ENCODE peak calls at places on chromosomes 7 and 10, in four cellular contexts. G is H1, R is H9, T is IMR-90. N is an unnamed sample.

GRCh38 chr10:29712108-29712507 is 77.3 kb upstream of the SVIL start:
- DNase-seq in T (peak; percentile 71), G (no peak), R (peak; percentile 71), N (peak; percentile 74)

GRCh38 chr10:29131952-29132820 is 156.7 kb upstream of the LYZL1 start:
- DNase-seq in R (no peak), G (no peak), T (peak; percentile 19), N (no peak)

GRCh38 chr10:114931072-114931679 is 6.8 kb upstream of the TRUB1 start:
- DNase-seq in R (no peak), G (no peak), T (no peak), N (no peak)

GRCh38 chr7:144842377-144842851 is 6.6 kb upstream of the TPK1 start:
- DNase-seq in G (no peak), R (no peak), T (no peak), N (peak; percentile 91)

GRCh38 chr10:27542812-27543211 is 38.7 kb downstream of the RAB18 start:
- DNase-seq in T (peak; percentile 68), R (no peak), G (no peak), N (no peak)

GRCh38 chr10:69741252-69741651 is 60.5 kb upstream of the COL13A1 start:
- DNase-seq in T (no peak), R (no peak), G (no peak), N (no peak)

GRCh38 chr10:102660891-102661613 is 16.8 kb downstream of the TRIM8 start:
- DNase-seq in T (peak; percentile 73), G (no peak), R (peak; percentile 55), N (no peak)

GRCh38 chr10:97798958-97799565 is 27.3 kb upstream of the SFRP5 start:
- DNase-seq in R (no peak), T (no peak), G (no peak), N (no peak)

GRCh38 chr7:30157217-30157616 is 22.4 kb downstream of the MTURN start:
- DNase-seq in T (no peak), R (no peak), G (no peak), N (no peak)

GRCh38 chr7:115477193-115477651 is 553.3 kb downstream of the TFEC start:
- DNase-seq in R (peak; percentile 61), T (no peak), G (no peak), N (peak; percentile 64)
- H3K27ac ChIP-seq in R (no peak overlapping the region), T (no peak overlapping the region), G (no peak overlapping the region), N (no peak overlapping the region)

DNA sequence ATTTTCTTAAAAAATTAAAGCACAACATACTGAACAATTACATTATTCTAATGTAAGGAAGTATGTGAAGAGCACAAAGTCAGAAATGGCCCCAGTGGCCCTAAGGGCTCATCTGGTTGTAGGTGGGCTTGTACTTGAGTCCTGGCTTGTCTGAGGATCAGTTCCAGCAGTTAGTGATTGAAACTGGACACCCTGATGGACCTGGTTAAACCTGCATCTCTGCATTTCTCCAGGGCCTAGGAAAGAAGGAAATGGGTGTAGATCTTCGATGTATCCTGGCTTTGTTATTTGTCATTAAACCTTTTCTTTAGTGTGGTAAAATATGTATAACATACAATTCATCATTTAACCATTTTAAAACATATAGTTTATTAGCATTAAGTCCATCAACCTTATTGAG is 9.7 kb upstream of the AKR1C2 start:
- DNase-seq in R (no peak), G (no peak), T (no peak), N (no peak)
- H3K4me2 ChIP-seq in R (no peak overlapping the region), G (no peak overlapping the region), T (no peak overlapping the region), N (no peak overlapping the region)

GRCh38 chr10:49694466-49694865 is 15.0 kb downstream of the C10orf53 start:
- DNase-seq in R (no peak), G (no peak), T (no peak), N (no peak)

GRCh38 chr10:49698679-49699078 is 19.2 kb downstream of the C10orf53 start:
- DNase-seq in T (no peak), G (no peak), R (no peak), N (no peak)

GRCh38 chr10:49696311-49696710 is 16.9 kb downstream of the C10orf53 start:
- DNase-seq in G (no peak), R (no peak), T (no peak), N (no peak)

GRCh38 chr10:49700997-49701396 is 21.5 kb downstream of the C10orf53 start:
- DNase-seq in R (peak; percentile 75), G (no peak), T (no peak), N (peak; percentile 66)

GRCh38 chr10:49700211-49700610 is 20.8 kb downstream of the C10orf53 start:
- DNase-seq in R (no peak), G (no peak), T (no peak), N (no peak)
- H4K5ac ChIP-seq in R (no peak overlapping the region), G (no peak overlapping the region), T (no peak overlapping the region), N (no peak overlapping the region)

DNA sequence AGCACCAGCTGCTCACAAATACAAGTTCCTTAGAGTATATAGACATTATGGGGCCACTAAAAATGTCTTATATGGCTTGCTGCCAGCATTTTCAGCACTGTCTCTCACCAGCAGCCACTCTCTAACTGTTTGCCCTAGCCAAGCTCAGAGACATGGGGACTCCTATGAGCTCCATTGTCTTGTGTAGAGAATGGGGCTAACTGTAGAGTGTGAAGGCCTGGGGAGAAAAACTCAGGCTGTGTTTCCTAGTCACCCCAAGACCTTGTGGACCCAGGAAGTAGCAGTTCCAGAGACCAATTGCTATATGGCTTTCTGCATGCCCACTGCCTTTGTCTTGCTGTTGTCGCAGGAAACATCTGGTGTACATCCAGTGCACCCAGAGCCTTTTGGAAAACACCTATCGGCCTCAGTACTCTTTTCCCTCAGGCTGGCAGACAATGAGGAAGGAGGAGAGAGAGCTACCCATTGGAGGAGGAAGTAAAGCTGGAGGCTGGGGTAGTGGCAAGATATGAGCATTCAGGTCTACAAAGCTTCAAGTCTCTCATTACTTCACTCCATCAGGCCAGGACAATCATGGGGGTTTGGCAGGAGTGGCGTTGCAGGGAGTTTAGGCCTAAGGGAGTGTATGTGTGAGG is 28.4 kb downstream of the ENTPD1 start:
- DNase-seq in G (no peak), T (no peak), R (no peak), N (no peak)
- H3K27ac ChIP-seq in G (no peak overlapping the region), T (no peak overlapping the region), R (no peak overlapping the region), N (no peak overlapping the region)

GRCh38 chr10:117927871-117928270 is 118.9 kb downstream of the RAB11FIP2 start:
- DNase-seq in R (no peak), T (no peak), G (no peak), N (no peak)

GRCh38 chr10:117929321-117930067 is 117.2 kb downstream of the RAB11FIP2 start:
- DNase-seq in R (peak; percentile 39), G (no peak), T (no peak), N (peak; percentile 12)

GRCh38 chr10:117926491-117926890 is 120.2 kb downstream of the RAB11FIP2 start:
- DNase-seq in T (peak; percentile 0), R (no peak), G (no peak), N (no peak)

GRCh38 chr10:117925369-117925768 is 121.4 kb downstream of the RAB11FIP2 start:
- DNase-seq in T (no peak), G (no peak), R (no peak), N (no peak)

DNA sequence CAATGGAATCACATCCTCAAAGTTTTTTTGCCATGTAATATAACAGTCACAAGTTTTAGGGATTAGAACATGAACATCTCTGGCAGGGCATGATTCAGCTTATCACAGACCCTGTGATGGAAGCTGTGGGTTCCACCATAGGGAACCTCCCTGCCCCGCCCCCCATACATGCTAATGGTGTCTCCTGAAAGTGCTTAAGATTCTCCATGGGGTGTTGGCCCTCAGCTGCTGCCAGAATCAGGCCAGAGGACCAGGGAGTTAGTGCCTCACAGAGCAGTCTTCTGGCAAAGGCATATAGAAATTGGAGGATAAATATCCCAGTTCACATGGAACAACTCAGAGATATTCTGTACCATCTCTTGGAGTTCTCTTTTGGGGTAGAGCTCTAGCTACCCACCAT is 119.4 kb downstream of the RAB11FIP2 start:
- DNase-seq in T (no peak), G (no peak), R (no peak), N (peak; percentile 19)
- H3K4me2 ChIP-seq in T (no peak overlapping the region), G (no peak overlapping the region), R (no peak overlapping the region), N (no peak overlapping the region)